ENCODE peak calls at places on chromosomes 16 and 17, in nine cellular contexts. K is SJSA1; I is fibroblast of pulmonary artery; U is COR-L47; J is smooth muscle cell of the brain vasculature; M is NCI-H1417; H is NCI-H748 treated with DMSO at 0.1 percent for 48 hours; O is stimulated activated CD4-positive, alpha-beta T cell treated with anti-CD3 and anti-CD28 coated beads, Interleukin-4, amount 100 ng/mL, for 4 hours; X is cardiac fibroblast. R is an unnamed sample.

GRCh38 chr17:10751569-10751968 is 21.7 kb upstream of the TMEM220 start:
- DNase-seq in K (no peak), I (no peak), U (no peak), J (no peak), M (peak; percentile 44), H (peak; percentile 21), O (no peak), X (no peak), R (no peak)

GRCh38 chr17:70629902-70630301 is 460.6 kb downstream of the KCNJ2 start:
- DNase-seq in K (no peak), I (peak; percentile 19), U (no peak), J (no peak), M (peak; percentile 29), H (no peak), O (no peak), X (peak; percentile 34), R (no peak)

GRCh38 chr16:30418350-30419181 is 11.2 kb downstream of the ZNF771 start:
- DNase-seq in K (no peak), I (no peak), U (no peak), J (no peak), M (no peak), H (no peak), O (peak; percentile 7), X (no peak), R (no peak)

GRCh38 chr17:71855000-71855399 is 265.8 kb upstream of the SOX9 start:
- DNase-seq in K (no peak), I (no peak), U (peak; percentile 65), J (no peak), M (peak; percentile 95), H (no peak), O (no peak), X (no peak), R (no peak)

GRCh38 chr17:29927546-29927945 is 2.5 kb downstream of the SSH2 start:
- DNase-seq in K (no peak), I (peak; percentile 45), U (no peak), J (no peak), M (no peak), H (no peak), O (no peak), X (no peak), R (no peak)

GRCh38 chr17:79982986-79983385 is 52.7 kb downstream of the TBC1D16 start:
- DNase-seq in K (no peak), I (no peak), U (no peak), J (no peak), M (no peak), H (no peak), O (no peak), X (no peak), R (no peak)

GRCh38 chr17:8223356-8224063 is 13.1 kb upstream of the AURKB start:
- DNase-seq in K (no peak), I (peak; percentile 42), U (peak; percentile 10), J (no peak), M (peak; percentile 74), H (peak; percentile 74), O (peak; percentile 44), X (peak; percentile 57), R (peak; percentile 26)

GRCh38 chr16:66843191-66843590 is 1.0 kb upstream of the CA7 start:
- DNase-seq in K (no peak), I (no peak), U (no peak), J (no peak), M (no peak), H (no peak), O (no peak), X (no peak), R (no peak)

GRCh38 chr16:10305912-10306311 is 79.9 kb upstream of the ATF7IP2 start:
- DNase-seq in K (no peak), I (no peak), U (no peak), J (no peak), M (no peak), H (no peak), O (no peak), X (no peak), R (no peak)

GRCh38 chr17:38710603-38710962 is 5.5 kb downstream of the MLLT6 start:
- DNase-seq in K (no peak), I (no peak), U (no peak), J (no peak), M (no peak), H (no peak), O (no peak), X (no peak), R (no peak)